ENCODE peak calls at places on chromosomes 2 and 18, in five cellular contexts. S, Y, I, A and C are unnamed samples.

GRCh38 chr2:47783491-47784330 is 766 bp downstream of the MSH6 start:
- DNase-seq in S (peak), Y (peak), I (peak), A (peak), C (peak)

GRCh38 chr18:21669736-21670135 is 34.8 kb downstream of the ABHD3 start:
- DNase-seq in S (no peak), Y (no peak), I (no peak), A (no peak), C (no peak)

GRCh38 chr18:34976084-34976483 is 65.1 kb upstream of the MAPRE2 start:
- DNase-seq in S (no peak), Y (no peak), I (no peak), A (no peak), C (no peak)

GRCh38 chr2:70904371-70905216 is 31.1 kb upstream of the ATP6V1B1 start:
- DNase-seq in S (no peak), Y (no peak), I (no peak), A (no peak), C (no peak)

GRCh38 chr2:55033921-55034320 is 16.3 kb downstream of the RTN4 start:
- DNase-seq in S (no peak), Y (no peak), I (no peak), A (no peak), C (no peak)

GRCh38 chr2:105804266-105804665 is 59.6 kb downstream of the NCK2 start:
- DNase-seq in S (no peak), Y (no peak), I (peak), A (no peak), C (no peak)

GRCh38 chr18:76495435-76496199 is 575 bp upstream of the ZNF516 start:
- DNase-seq in S (peak), Y (peak), I (peak), A (no peak), C (peak)

GRCh38 chr2:58601017-58601416 is 359.9 kb upstream of the FANCL start:
- DNase-seq in S (no peak), Y (peak), I (peak), A (no peak), C (peak)

GRCh38 chr2:96274355-96275056 is 8.5 kb downstream of the CIAO1 start:
- DNase-seq in S (no peak), Y (no peak), I (no peak), A (no peak), C (no peak)

GRCh38 chr2:118310016-118310877 is 222.0 kb downstream of the INSIG2 start:
- DNase-seq in S (no peak), Y (peak), I (peak), A (peak), C (peak)

GRCh38 chr2:197461073-197461472 is 7.7 kb downstream of the COQ10B start:
- DNase-seq in S (no peak), Y (peak), I (peak), A (no peak), C (no peak)

GRCh38 chr2:240529344-240529999 is 28.3 kb downstream of the ANKMY1 start:
- DNase-seq in S (no peak), Y (no peak), I (no peak), A (no peak), C (no peak)

GRCh38 chr2:174590346-174590745 is 7.3 kb downstream of the WIPF1 start:
- DNase-seq in S (no peak), Y (no peak), I (no peak), A (no peak), C (no peak)

GRCh38 chr2:152618188-152618564 is 99.1 kb downstream of the PRPF40A start:
- DNase-seq in S (no peak), Y (no peak), I (no peak), A (no peak), C (no peak)

GRCh38 chr2:200609027-200609614 is 23.3 kb downstream of the AOX1 start:
- DNase-seq in S (peak), Y (peak), I (peak), A (no peak), C (peak)